ENCODE peak calls at places on chromosomes 4 and X, in five cellular contexts. L, B, D, O and K are unnamed samples.
A peak's percentile ranks its signal among the peaks of the same experiment; 100 is the strongest.

GRCh38 chr4:153794001-153794400 is 5.1 kb upstream of the SFRP2 start:
- DNase-seq in L (no peak), B (no peak), D (no peak), O (no peak), K (no peak)

GRCh38 chr4:18202510-18202909 is 181.0 kb upstream of the LCORL start:
- DNase-seq in L (no peak), B (no peak), D (no peak), O (no peak), K (no peak)

GRCh38 chrX:120308959-120309872 is 2.0 kb downstream of the TMEM255A start:
- DNase-seq in L (peak; percentile 57), B (peak; percentile 37), D (peak; percentile 53), O (peak; percentile 43), K (peak; percentile 62)

GRCh38 chrX:154013614-154014360 is 5.9 kb downstream of the IRAK1 start:
- DNase-seq in L (peak; percentile 36), B (no peak), D (peak; percentile 31), O (no peak), K (no peak)

GRCh38 chr4:128665514-128665913 is 144.0 kb upstream of the JADE1 start:
- DNase-seq in L (no peak), B (no peak), D (no peak), O (no peak), K (no peak)

GRCh38 chr4:153223935-153224334 is 19.7 kb downstream of the TRIM2 start:
- DNase-seq in L (no peak), B (no peak), D (peak; percentile 44), O (peak; percentile 38), K (no peak)

GRCh38 chrX:114583646-114584433 is at the start of gene HTR2C:
- DNase-seq in L (no peak), B (no peak), D (no peak), O (no peak), K (no peak)

GRCh38 chr4:73275318-73275654 is 16.7 kb upstream of the ANKRD17 start:
- DNase-seq in L (no peak), B (no peak), D (no peak), O (no peak), K (no peak)

GRCh38 chr4:115970859-115971258 is 857.4 kb upstream of the NDST4 start:
- DNase-seq in L (no peak), B (no peak), D (no peak), O (no peak), K (no peak)

GRCh38 chr4:55005910-55006309 is 119.5 kb downstream of the KDR start:
- DNase-seq in L (no peak), B (no peak), D (no peak), O (no peak), K (no peak)

GRCh38 chrX:79107891-79108718 is 36.4 kb upstream of the GPR174 start:
- DNase-seq in L (no peak), B (no peak), D (no peak), O (no peak), K (no peak)

GRCh38 chr4:107801766-107802211 is 22.9 kb upstream of the SGMS2 start:
- DNase-seq in L (no peak), B (no peak), D (peak; percentile 29), O (no peak), K (no peak)

GRCh38 chrX:19782419-19782818 is 105.0 kb downstream of the SH3KBP1 start:
- DNase-seq in L (no peak), B (no peak), D (no peak), O (no peak), K (no peak)

GRCh38 chr4:2636331-2636730 is 99.9 kb downstream of the FAM193A start:
- DNase-seq in L (no peak), B (no peak), D (no peak), O (no peak), K (no peak)
- H3K4me1 ChIP-seq in L (peaks cover 10% of the 10 kb centered on the region), B (no peaks in the 10 kb centered on the region), D (no peaks in the 10 kb centered on the region), O (peaks cover 4% of the 10 kb centered on the region), K (no peaks in the 10 kb centered on the region)

DNA sequence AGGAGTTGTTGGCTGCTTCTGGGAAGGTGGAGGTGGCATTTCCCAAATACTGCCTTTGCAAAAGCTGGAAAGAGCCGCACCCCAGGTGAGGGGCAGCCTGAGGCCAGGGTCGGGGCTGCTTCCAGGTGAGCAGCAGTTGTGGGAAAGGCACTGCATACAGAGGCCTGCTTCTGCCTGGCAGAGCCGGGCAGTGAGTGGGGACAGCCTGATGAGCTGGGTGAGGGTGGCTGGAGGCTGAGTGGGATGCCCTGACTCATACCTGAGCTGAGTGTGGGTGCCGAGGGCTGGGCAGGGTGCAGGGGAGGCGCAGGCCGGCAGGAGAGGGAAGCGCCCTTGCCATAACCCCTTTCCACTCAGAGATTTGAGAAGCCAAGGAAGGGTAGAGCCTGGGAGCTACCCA is 6.5 kb upstream of the PSAPL1 start:
- DNase-seq in L (no peak), B (no peak), D (no peak), O (no peak), K (no peak)
- H3K4me1 ChIP-seq in L (peaks cover under 1% of the 10 kb centered on the region), B (no peaks in the 10 kb centered on the region), D (no peaks in the 10 kb centered on the region), O (no peaks in the 10 kb centered on the region), K (no peaks in the 10 kb centered on the region)

DNA sequence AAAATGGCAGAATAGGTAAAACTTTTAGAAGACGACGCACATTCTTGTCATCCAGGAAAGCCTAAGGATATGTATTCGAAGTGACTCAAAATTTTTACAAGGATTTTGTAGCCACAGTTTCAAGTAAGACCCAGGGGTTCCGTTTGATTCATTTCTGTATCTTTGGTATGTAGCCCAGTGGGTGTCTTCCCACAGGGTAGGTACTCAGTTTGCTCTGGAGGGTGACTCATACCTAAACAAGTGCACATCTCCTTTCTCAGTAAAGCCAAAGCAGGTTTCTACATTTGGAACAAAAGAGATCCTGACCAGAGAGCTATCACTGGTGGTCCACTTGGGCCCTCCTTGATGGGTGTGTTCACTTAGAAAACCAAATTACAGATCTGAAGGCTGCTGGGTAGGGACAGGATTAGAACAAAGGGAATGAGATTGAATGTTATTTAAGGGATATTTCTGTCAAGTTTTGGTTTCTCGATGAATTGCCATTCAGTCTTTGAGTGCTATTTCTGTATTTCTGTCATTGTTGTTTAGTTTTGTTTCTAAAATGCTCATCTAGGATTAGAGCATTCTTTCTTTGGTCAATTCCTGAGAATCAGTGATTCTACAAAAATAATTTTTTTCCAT is 56.1 kb downstream of the PLS3 start:
- DNase-seq in L (peak; percentile 30), B (no peak), D (no peak), O (no peak), K (no peak)
- H3K4me1 ChIP-seq in L (peaks cover 40% of the 10 kb centered on the region), B (no peaks in the 10 kb centered on the region), D (peaks cover 6% of the 10 kb centered on the region), O (no peaks in the 10 kb centered on the region), K (no peaks in the 10 kb centered on the region)

GRCh38 chr4:134324179-134324578 is 122.6 kb upstream of the PABPC4L start:
- DNase-seq in L (no peak), B (no peak), D (no peak), O (no peak), K (no peak)

GRCh38 chr4:134326866-134327265 is 125.3 kb upstream of the PABPC4L start:
- DNase-seq in L (no peak), B (no peak), D (no peak), O (no peak), K (no peak)

GRCh38 chr4:134327274-134328122 is 125.9 kb upstream of the PABPC4L start:
- DNase-seq in L (no peak), B (no peak), D (no peak), O (no peak), K (no peak)

DNA sequence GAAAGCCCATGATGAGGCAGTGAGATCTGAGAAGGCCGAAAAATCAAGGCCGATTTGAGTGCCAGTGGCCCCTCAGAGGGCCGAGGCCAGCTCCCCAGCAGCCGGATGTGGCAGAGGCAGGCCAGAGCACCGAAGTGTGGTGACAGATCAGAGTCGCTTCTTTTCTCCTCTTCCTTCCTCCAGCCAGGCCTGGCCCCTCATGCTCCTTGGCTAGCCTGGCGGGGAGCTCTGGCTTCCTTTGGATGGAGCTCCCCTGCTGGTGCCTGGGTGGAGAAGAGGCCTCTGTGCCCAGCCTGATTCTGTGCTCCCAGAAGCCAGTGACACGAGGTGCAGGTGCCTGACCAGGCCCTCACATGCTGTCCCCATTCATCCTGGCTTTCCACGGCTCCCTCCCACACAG is 127.2 kb upstream of the PABPC4L start:
- DNase-seq in L (no peak), B (no peak), D (no peak), O (no peak), K (no peak)
- H3K4me1 ChIP-seq in L (no peaks in the 10 kb centered on the region), B (no peaks in the 10 kb centered on the region), D (no peaks in the 10 kb centered on the region), O (no peaks in the 10 kb centered on the region), K (no peaks in the 10 kb centered on the region)

GRCh38 chr4:152083348-152083747 is 322.5 kb upstream of the GATB start:
- DNase-seq in L (no peak), B (no peak), D (no peak), O (no peak), K (no peak)
- H3K4me1 ChIP-seq in L (no peaks in the 10 kb centered on the region), B (peaks cover 50% of the 10 kb centered on the region), D (no peaks in the 10 kb centered on the region), O (no peaks in the 10 kb centered on the region), K (no peaks in the 10 kb centered on the region)